ENCODE peak calls at places on chromosomes 16 and 17, in five cellular contexts. A, B, R, V and X are unnamed samples.

GRCh38 chr16:56294599-56294998 is 103.3 kb downstream of the GNAO1 start:
- DNase-seq in V (no peak), R (no peak), B (no peak), A (no peak), X (no peak)

GRCh38 chr17:67178555-67178954 is 66.4 kb downstream of the HELZ start:
- DNase-seq in A (no peak), B (no peak), V (no peak), R (no peak), X (no peak)

GRCh38 chr16:28502290-28502689 is 4.3 kb downstream of the IL27 start:
- DNase-seq in B (no peak), A (no peak), V (no peak), R (no peak), X (no peak)

GRCh38 chr16:11557811-11558210 is 28.9 kb downstream of the LITAF start:
- DNase-seq in R (no peak), B (peak), A (no peak), V (no peak), X (no peak)

GRCh38 chr16:88649924-88650748 is 717 bp downstream of the CYBA start:
- DNase-seq in R (peak), A (peak), B (no peak), V (no peak), X (peak)

GRCh38 chr17:79148584-79148983 is 74.0 kb downstream of the ENGASE start:
- DNase-seq in R (no peak), A (no peak), B (no peak), V (no peak), X (no peak)

GRCh38 chr16:9836118-9836736 is 346.0 kb downstream of the GRIN2A start:
- DNase-seq in R (no peak), A (peak), V (peak), B (no peak), X (no peak)

GRCh38 chr16:84041881-84042280 is 714 bp downstream of the SLC38A8 start:
- DNase-seq in A (no peak), B (no peak), R (no peak), V (no peak), X (no peak)

GRCh38 chr16:15948532-15949209 is 745 bp upstream of the ABCC1 start:
- DNase-seq in V (peak), A (no peak), R (peak), B (no peak), X (peak)

GRCh38 chr17:58577696-58578095 is 63.3 kb upstream of the MTMR4 start:
- DNase-seq in A (peak), V (peak), B (peak), R (peak), X (peak)

GRCh38 chr16:81374514-81374913 is 59.8 kb downstream of the GAN start:
- DNase-seq in V (no peak), R (no peak), A (no peak), B (no peak), X (no peak)

GRCh38 chr17:50277357-50277754 is 3.1 kb downstream of the TMEM92 start:
- DNase-seq in V (no peak), R (no peak), B (no peak), A (no peak), X (no peak)

GRCh38 chr17:40469805-40470675 is 26.8 kb downstream of the IGFBP4 start:
- DNase-seq in R (no peak), A (no peak), V (no peak), B (no peak), X (no peak)

GRCh38 chr16:59593256-59593655 is 859.1 kb upstream of the GOT2 start:
- DNase-seq in R (no peak), B (no peak), V (no peak), A (no peak), X (no peak)

GRCh38 chr16:53955221-53955875 is 251.4 kb downstream of the FTO start:
- DNase-seq in B (no peak), A (no peak), V (no peak), R (no peak), X (no peak)

GRCh38 chr17:4899341-4900230 is at the start of gene C17orf107:
- DNase-seq in V (no peak), R (peak), A (peak), B (peak), X (peak)

GRCh38 chr17:12666718-12667117 is 1.0 kb downstream of the MYOCD start:
- DNase-seq in A (no peak), B (no peak), V (no peak), R (no peak), X (no peak)

GRCh38 chr17:33049781-33050414 is 58.3 kb downstream of the SPACA3 start:
- DNase-seq in V (peak), B (no peak), A (peak), R (peak), X (peak)
- TF ChIP-seq CTCF in V (peak), B (peak), A (peak), R (peak), X (peak)

GRCh38 chr16:2186064-2186463 is 10.3 kb downstream of the CASKIN1 start:
- DNase-seq in R (no peak), A (no peak), V (no peak), B (no peak), X (no peak)
- TF ChIP-seq CTCF in R (no peak), A (no peak), V (no peak), B (no peak), X (no peak)

GRCh38 chr16:77223184-77223583 is 24.0 kb downstream of the SYCE1L start:
- DNase-seq in R (no peak), A (no peak), B (no peak), V (no peak), X (peak)
- TF ChIP-seq CTCF in R (peak), A (peak), B (no peak), V (peak), X (peak)

DNA sequence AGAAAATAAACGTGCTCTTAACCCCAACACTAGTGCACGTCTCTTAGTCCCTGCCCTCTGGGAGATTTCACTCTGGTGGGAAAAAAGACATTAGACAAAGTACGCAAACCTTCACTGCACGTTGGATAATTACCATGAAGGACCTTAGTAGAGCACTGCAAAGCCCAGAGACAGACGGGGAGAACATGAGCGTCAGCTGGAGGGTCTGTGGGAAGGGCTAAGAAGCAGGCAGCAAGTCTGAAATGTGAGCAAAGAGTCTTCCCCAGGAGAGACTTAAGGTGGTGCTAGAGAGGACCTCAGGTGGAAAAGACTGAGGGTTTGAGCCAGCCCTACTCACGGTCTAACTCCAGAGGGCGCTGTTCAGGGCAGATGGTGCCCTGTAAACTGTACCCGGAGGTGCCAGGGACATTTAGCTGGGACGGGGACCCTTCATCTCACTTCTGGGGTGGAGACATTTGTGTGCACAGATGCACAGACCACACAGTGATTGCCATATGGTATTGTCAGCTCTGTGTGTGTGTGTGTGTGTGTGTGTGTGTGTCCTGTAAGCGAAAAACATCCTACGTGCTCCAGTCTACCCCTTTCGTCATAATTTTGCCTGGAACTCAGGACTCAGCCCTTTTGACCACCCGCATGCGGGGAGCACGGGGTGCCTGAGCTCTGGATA is 9.9 kb upstream of the STAC2 start:
- DNase-seq in R (peak), V (peak), B (no peak), A (peak), X (peak)
- TF ChIP-seq CTCF in R (peak), V (peak), B (no peak), A (peak), X (peak)

DNA sequence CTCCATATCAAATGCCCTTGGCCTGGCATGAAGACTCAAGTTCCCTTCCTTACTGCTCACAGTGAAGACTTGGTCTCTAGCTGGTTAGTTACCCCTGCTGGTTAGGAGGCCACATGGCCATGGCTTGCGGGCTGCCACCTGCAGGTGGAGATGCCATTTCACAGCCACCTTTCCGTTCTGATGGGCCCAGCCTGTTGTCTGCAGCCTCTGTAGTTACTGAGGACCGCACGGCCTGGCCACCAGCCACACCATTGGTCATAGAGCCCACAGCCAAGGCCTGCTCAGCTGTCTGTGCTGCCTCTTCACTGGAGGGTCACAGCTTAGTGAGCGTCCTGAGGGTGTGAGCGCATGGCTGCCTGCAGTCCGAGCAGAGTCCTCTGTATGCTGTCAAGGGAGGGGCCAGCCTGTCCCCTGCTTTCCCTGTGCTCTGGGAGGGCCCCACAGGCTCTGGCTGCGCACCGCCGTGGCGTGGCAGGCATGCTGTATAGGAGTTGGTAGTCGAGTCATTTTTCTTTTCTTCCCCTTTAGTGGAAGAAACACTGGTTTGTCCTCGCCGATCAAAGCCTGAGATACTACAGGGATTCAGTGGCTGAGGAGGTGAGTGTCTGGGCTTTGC is 59.2 kb downstream of the PLD6 start:
- DNase-seq in V (peak), R (no peak), B (no peak), A (no peak), X (peak)
- TF ChIP-seq CTCF in V (peak), R (peak), B (no peak), A (no peak), X (peak)

GRCh38 chr16:49644143-49644460 is 211.8 kb downstream of the ZNF423 start:
- DNase-seq in R (no peak), A (no peak), V (no peak), B (no peak), X (no peak)
- TF ChIP-seq CTCF in R (no peak), A (no peak), V (no peak), B (no peak), X (no peak)

GRCh38 chr16:24504467-24505345 is 34.7 kb upstream of the RBBP6 start:
- DNase-seq in A (peak), B (peak), V (peak), R (peak), X (peak)

GRCh38 chr16:24497405-24497804 is 42.0 kb upstream of the RBBP6 start:
- DNase-seq in A (no peak), R (no peak), V (no peak), B (no peak), X (no peak)

GRCh38 chr16:24493859-24494258 is 45.5 kb upstream of the RBBP6 start:
- DNase-seq in B (no peak), A (no peak), V (no peak), R (no peak), X (no peak)

DNA sequence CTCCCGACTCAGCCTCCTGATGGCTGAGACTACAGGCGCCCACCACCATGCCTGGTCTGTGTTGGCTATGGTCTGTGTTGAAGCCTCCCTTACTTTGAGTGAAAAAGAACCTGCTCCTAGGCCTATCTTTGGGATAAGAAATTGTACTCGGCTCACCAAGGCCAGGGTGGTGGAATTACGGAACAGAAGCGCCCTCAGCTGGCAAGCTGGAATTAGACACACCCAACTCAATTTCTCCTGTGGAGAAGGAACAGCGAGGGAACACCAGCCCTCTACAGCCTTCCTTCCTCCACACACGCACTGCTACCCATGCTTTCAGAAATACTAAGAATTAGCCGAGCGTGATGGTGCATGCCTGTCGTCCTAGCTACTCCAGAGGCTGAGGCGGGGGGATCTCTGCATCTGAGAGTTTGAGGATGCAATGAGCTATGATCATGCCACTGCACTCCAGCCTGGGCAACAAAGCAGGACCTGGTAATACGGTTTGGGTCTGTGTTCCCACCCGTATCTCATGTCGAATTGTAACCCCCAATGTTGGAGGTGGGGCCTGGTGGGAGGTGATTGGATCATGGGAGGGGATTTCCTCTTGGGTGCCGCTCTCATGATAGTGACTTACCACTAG is 40.1 kb upstream of the RBBP6 start:
- DNase-seq in B (no peak), R (peak), A (peak), V (peak), X (peak)
- TF ChIP-seq CTCF in B (no peak), R (peak), A (peak), V (no peak), X (no peak)